ENCODE peak calls at places on chromosomes 7 and 10, in four cellular contexts. B, G, P and A are unnamed samples. For H3K9me3, the result is how much of the 10 kb centered on the place peaks cover.

GRCh38 chr7:99504281-99504602 is 220 bp upstream of the ZKSCAN5 start:
- DNase-seq in P (no peak), G (no peak), B (no peak), A (no peak)

GRCh38 chr10:110576220-110576619 is 8.7 kb downstream of the SMC3 start:
- DNase-seq in B (no peak), P (no peak), G (no peak), A (no peak)

GRCh38 chr7:45649560-45650346 is 75.6 kb downstream of the ADCY1 start:
- DNase-seq in B (no peak), P (no peak), G (no peak), A (no peak)

GRCh38 chr7:111954056-111954455 is 252.1 kb downstream of the DOCK4 start:
- DNase-seq in G (no peak), B (no peak), P (no peak), A (no peak)

GRCh38 chr10:112304460-112304859 is 21.3 kb downstream of the TECTB start:
- DNase-seq in P (no peak), G (no peak), B (no peak), A (no peak)

GRCh38 chr10:1158066-1158465 is 101.9 kb downstream of the WDR37 start:
- DNase-seq in B (no peak), P (no peak), G (no peak), A (no peak)

GRCh38 chr10:96685297-96685696 is 35.0 kb downstream of the PIK3AP1 start:
- DNase-seq in B (no peak), P (no peak), G (no peak), A (no peak)

GRCh38 chr7:139883814-139884213 is 54.8 kb downstream of the TBXAS1 start:
- DNase-seq in P (no peak), B (no peak), G (no peak), A (no peak)

GRCh38 chr10:102799691-102800435 is 37.4 kb downstream of the CYP17A1 start:
- DNase-seq in G (no peak), P (no peak), B (peak), A (no peak)

GRCh38 chr7:149824748-149825566 is 13.2 kb upstream of the ZNF862 start:
- DNase-seq in P (no peak), G (no peak), B (no peak), A (no peak)

GRCh38 chr7:127844707-127845331 is 186.4 kb downstream of the LRRC4 start:
- DNase-seq in P (no peak), G (no peak), B (peak), A (peak)

GRCh38 chr10:61822781-61823230 is 78.7 kb upstream of the ARID5B start:
- DNase-seq in B (no peak), P (no peak), G (no peak), A (no peak)

GRCh38 chr7:135758531-135758932 is 9.9 kb upstream of the FAM180A start:
- DNase-seq in G (no peak), B (peak), P (no peak), A (no peak)

GRCh38 chr7:50607524-50608125 is 42.4 kb upstream of the DDC start:
- DNase-seq in B (no peak), G (no peak), P (no peak), A (no peak)

GRCh38 chr7:112665709-112666108 is 124.5 kb downstream of the TMEM168 start:
- DNase-seq in G (no peak), B (no peak), P (no peak), A (no peak)

GRCh38 chr10:34814228-34815173 is 595 bp downstream of the PARD3 start:
- DNase-seq in P (no peak), B (peak), G (no peak), A (peak)

GRCh38 chr10:34815174-34816066 is at the start of gene PARD3:
- DNase-seq in P (peak), B (peak), G (no peak), A (peak)

GRCh38 chr10:34811968-34812514 is 3.1 kb downstream of the PARD3 start:
- DNase-seq in G (no peak), P (no peak), B (no peak), A (no peak)

GRCh38 chr10:34812771-34813170 is 2.3 kb downstream of the PARD3 start:
- DNase-seq in P (no peak), G (no peak), B (no peak), A (no peak)

DNA sequence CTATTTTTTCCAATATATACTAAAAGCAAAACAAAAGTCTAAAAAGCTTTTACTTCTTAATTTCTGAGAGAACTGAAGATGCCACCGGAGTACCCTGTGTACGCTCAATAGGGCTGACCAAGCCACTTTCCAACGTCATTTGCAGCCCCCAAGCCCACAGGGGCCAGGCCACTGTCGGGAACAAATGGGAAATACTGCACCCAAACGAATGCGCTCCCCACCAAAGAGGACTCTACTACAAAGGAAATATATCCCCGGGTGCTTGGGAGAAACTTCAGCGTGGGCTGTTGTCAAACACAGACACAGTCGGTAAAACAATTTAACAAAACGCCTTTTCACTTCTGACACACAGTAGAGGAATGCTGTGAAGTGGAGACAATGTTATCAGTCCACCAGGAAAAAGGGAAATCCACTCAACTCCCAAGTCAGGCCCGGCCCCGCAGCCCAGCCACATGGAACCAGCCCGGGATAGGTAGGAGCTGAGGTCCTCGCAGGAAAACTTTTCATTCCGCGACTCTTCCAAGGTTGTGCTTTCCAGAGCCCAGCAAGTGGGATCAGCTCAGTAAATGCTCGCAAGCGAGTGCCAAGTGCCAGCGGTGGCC is 1.4 kb downstream of the PARD3 start:
- DNase-seq in P (peak), G (no peak), B (peak), A (no peak)
- H3K4me3 ChIP-seq in P (peak), G (no peak), B (peak), A (peak)

GRCh38 chr7:131338990-131339389 is 11.3 kb downstream of the MKLN1 start:
- DNase-seq in P (no peak), B (no peak), G (no peak), A (no peak)
- H3K9me3 ChIP-seq in P (under half), B (under half), G (under half), A (under half)

GRCh38 chr10:101363850-101364400 is 10.0 kb downstream of the BTRC start:
- DNase-seq in P (no peak), B (no peak), G (no peak), A (no peak)

GRCh38 chr10:101373063-101373462 is 19.1 kb downstream of the BTRC start:
- DNase-seq in G (no peak), P (no peak), B (no peak), A (no peak)

GRCh38 chr10:101367569-101368453 is 13.8 kb downstream of the BTRC start:
- DNase-seq in G (no peak), P (no peak), B (no peak), A (no peak)
- H3K27ac ChIP-seq in G (no peak), P (peak), B (peak), A (no peak)

DNA sequence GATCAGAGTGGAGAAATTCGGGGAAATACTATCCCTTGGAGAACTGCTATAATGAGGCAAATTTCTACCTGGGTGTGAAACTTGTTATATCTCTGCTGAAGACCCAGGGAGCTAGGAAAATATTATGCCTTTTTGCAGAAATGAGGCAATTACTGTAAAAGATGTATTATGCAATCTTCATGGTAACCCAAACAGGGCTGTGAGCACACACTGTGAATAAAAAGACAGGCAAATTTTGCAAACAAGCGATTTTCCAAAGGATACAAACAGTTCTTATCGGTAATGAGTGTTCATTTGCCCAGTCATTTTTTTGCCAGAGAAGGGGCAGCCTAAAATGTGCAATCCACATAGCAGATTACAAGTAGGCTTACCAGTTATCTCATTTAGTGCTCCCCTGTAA is 205.7 kb downstream of the HECW1 start:
- DNase-seq in B (no peak), P (no peak), G (no peak), A (no peak)
- H3K4me3 ChIP-seq in B (no peak), P (no peak), G (no peak), A (no peak)

GRCh38 chr7:57367171-57367570 is 82.8 kb upstream of the ZNF716 start:
- DNase-seq in P (no peak), G (no peak), B (no peak), A (no peak)

GRCh38 chr7:57361406-57361805 is 88.6 kb upstream of the ZNF716 start:
- DNase-seq in G (no peak), P (no peak), B (no peak), A (no peak)

GRCh38 chr7:57363321-57363720 is 86.7 kb upstream of the ZNF716 start:
- DNase-seq in P (no peak), B (no peak), G (no peak), A (no peak)

GRCh38 chr7:57362868-57363267 is 87.1 kb upstream of the ZNF716 start:
- DNase-seq in B (no peak), P (no peak), G (no peak), A (no peak)

DNA sequence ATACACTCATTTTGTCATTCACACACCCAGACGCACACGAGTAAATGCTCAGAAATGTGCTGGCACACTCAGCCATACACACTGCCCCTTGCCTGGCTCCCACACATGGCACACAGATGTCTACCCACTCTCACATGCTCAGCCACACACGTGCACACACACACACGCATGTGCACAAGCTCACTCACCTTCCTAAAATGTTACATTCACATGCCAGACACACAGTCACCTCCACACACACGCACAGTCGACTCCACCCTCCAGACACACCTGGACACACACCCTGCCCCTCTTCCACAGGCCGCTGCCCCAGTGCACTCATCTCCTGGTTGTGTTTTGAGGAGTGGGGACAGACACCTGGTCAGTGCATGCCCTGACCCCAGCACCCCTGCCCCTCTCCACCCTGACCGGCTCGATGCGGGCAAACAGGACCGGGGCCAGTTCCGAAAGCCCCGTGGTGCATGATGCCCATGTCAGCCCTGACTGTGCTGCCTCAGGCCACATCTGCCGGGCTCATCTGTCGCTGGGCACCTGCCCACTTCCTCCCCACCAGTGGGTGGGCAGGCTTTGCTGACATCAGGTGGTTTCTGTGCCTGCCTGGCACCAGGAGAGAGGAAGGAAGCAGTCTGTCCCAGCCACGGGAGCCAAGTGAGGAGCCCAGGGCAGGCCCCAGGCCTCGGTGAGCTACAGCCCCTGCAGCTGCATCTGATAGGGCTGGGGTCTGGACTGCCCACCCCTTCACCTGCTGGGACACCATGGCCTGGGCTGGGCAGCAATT is 84.9 kb upstream of the ZNF716 start:
- DNase-seq in G (no peak), P (no peak), B (no peak), A (no peak)
- H3K9me3 ChIP-seq in G (under half), P (under half), B (under half), A (under half)

DNA sequence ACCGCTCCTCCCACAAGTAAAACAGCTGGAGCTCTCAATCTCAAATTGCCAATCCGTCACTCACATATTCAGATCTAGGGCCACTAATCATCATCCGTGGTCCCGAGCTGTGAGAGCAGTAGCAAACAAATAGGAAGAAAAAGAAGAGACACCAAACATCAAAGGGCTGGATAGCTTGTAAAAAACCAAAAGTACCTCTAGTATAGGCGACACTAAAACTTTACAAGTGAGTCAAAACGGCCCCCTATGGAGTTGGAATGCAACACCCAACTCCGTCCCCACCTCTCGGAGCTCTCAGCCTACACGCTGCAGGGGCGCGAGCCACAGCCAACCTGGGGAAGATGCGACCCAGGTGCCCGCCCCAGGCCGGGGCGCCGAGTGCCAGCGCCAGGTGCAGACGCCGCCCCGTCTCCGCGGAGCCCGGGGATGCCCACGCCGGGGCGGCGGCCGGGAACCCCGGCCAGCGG is 581 bp downstream of the FAM3C start:
- DNase-seq in G (peak), B (no peak), P (peak), A (no peak)
- H3K27ac ChIP-seq in G (peak), B (peak), P (peak), A (peak)

DNA sequence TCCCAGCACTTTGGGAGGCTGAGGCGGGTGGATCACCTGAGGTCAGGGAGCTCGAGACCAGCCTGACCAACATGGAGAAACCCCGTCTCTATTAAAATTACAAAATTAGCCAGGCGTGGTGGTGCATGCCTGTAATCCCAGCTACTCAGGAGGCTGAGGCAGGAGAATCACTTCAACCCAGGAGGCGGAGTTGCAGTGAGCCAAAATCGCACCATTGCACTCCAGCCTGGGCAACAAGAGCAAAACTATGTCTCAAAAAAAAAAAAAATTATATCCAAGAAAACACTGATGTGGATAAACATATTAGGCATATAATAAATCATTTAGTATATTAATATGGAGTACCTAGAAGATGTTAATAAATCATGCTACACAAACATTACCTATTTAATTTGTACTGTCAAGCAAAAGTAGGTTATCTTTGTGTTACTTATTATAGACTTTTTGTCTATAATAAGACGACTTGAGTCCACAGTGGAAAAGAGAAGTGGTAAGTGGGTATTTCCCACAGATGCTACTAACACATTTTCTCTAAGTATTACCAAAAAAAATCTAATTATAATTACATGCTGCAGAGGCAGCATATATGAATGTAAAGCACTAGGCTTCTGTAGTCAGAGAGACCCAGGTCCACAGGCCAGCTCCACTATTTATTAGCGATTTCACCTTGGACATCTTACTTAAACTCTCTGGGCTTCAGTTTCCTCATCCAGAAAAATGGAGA is 34.5 kb downstream of the DNMBP start:
- DNase-seq in G (no peak), P (no peak), B (no peak), A (no peak)
- H3K4me3 ChIP-seq in G (no peak), P (no peak), B (no peak), A (no peak)

GRCh38 chr7:63113713-63114285 is 884.9 kb upstream of the ZNF722 start:
- DNase-seq in B (no peak), G (no peak), P (no peak), A (no peak)
- H3K9me3 ChIP-seq in B (under half), G (under half), P (under half), A (under half)

GRCh38 chr7:36904802-36905201 is 180.5 kb upstream of the AOAH start:
- DNase-seq in G (no peak), P (no peak), B (no peak), A (no peak)

GRCh38 chr7:36905836-36906235 is 181.5 kb upstream of the AOAH start:
- DNase-seq in B (no peak), P (no peak), G (no peak), A (no peak)

GRCh38 chr7:36904101-36904500 is 179.8 kb upstream of the AOAH start:
- DNase-seq in G (no peak), B (no peak), P (no peak), A (no peak)

GRCh38 chr7:36906956-36907355 is 182.7 kb upstream of the AOAH start:
- DNase-seq in B (no peak), P (no peak), G (no peak), A (no peak)

DNA sequence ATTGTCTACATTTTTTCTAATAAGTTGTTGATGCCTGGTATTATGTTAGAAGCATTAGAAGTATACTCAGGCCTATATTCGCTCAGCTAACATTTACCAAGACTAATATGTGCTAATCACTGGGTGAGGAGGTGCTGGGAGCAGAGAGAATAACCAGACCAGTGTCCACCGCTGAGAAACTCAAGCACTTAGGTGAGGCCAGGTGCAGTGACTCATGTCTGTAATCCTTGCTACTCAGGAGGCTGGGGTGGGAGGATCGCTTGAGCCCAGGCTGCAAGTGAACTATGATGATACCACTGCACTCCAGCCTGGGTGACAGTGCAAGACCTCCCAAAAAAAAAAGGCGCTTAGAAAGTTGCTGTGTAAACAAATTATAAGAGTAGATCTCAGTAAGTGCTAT is 182.2 kb upstream of the AOAH start:
- DNase-seq in G (no peak), P (no peak), B (no peak), A (no peak)
- H3K27ac ChIP-seq in G (no peak), P (no peak), B (no peak), A (no peak)

GRCh38 chr7:158527495-158527894 is 60.1 kb downstream of the PTPRN2 start:
- DNase-seq in B (no peak), P (no peak), G (no peak), A (no peak)
- H3K4me3 ChIP-seq in B (no peak), P (no peak), G (no peak), A (no peak)